ENCODE peak calls at places on chromosomes 3 and 15, in five cellular contexts. L is stomach, V is body of pancreas, F is tibial nerve, Y is Peyer's patch. W is an unnamed sample.

GRCh38 chr3:123282461-123282860 is 80.7 kb downstream of the SEC22A start:
- DNase-seq in L (no peak), V (no peak), Y (no peak), F (no peak), W (no peak)

GRCh38 chr15:69315402-69316110 is 16.8 kb downstream of the PAQR5 start:
- DNase-seq in Y (no peak), F (no peak), L (no peak), V (no peak), W (no peak)

GRCh38 chr15:90402230-90402629 is 14.2 kb downstream of the IQGAP1 start:
- DNase-seq in L (no peak), V (no peak), Y (no peak), F (no peak), W (no peak)

GRCh38 chr15:50390549-50391264 is 33.5 kb upstream of the USP8 start:
- DNase-seq in Y (no peak), L (no peak), V (no peak), F (no peak), W (no peak)

GRCh38 chr3:79421273-79421672 is 346.5 kb downstream of the ROBO1 start:
- DNase-seq in V (no peak), Y (no peak), L (no peak), F (no peak), W (no peak)

GRCh38 chr3:11386413-11387155 is 114.4 kb downstream of the ATG7 start:
- DNase-seq in Y (no peak), V (no peak), L (no peak), F (no peak), W (no peak)

GRCh38 chr3:25901796-25902195 is 111.9 kb downstream of the OXSM start:
- DNase-seq in L (no peak), F (no peak), Y (no peak), V (no peak), W (no peak)

GRCh38 chr3:112002458-112002971 is 3.8 kb downstream of the TAGLN3 start:
- DNase-seq in Y (no peak), F (no peak), V (no peak), L (no peak), W (peak; percentile 35)

GRCh38 chr3:61141697-61142096 is 109.6 kb downstream of the FHIT start:
- DNase-seq in V (no peak), F (no peak), L (no peak), Y (no peak), W (no peak)

GRCh38 chr15:96300808-96301207 is 29.7 kb upstream of the NR2F2 start:
- DNase-seq in V (no peak), Y (no peak), L (no peak), F (no peak), W (no peak)

GRCh38 chr3:176939022-176939817 is 258.1 kb downstream of the TBL1XR1 start:
- DNase-seq in Y (no peak), F (no peak), V (peak; percentile 30), L (peak; percentile 36), W (peak; percentile 26)

GRCh38 chr3:24829011-24829581 is 334.4 kb upstream of the THRB start:
- DNase-seq in V (peak; percentile 57), L (peak; percentile 62), Y (peak; percentile 53), F (no peak), W (no peak)

GRCh38 chr15:62760506-62760905 is 282.0 kb upstream of the TPM1 start:
- DNase-seq in L (no peak), Y (no peak), F (no peak), V (no peak), W (no peak)

GRCh38 chr3:30448946-30449686 is 157.3 kb upstream of the TGFBR2 start:
- DNase-seq in F (no peak), L (no peak), V (no peak), Y (no peak), W (no peak)

GRCh38 chr15:69653846-69654245 is 201.2 kb downstream of the RPLP1 start:
- DNase-seq in F (no peak), L (no peak), Y (no peak), V (no peak), W (no peak)

GRCh38 chr15:60464836-60465630 is 13.9 kb downstream of the ICE2 start:
- DNase-seq in V (no peak), L (no peak), F (no peak), Y (no peak), W (no peak)

GRCh38 chr15:60130811-60131210 is 126.7 kb downstream of the FOXB1 start:
- DNase-seq in F (no peak), Y (no peak), L (no peak), V (no peak), W (no peak)

GRCh38 chr15:78878356-78878755 is 5.7 kb downstream of the MORF4L1 start:
- DNase-seq in F (no peak), L (no peak), Y (no peak), V (no peak), W (no peak)

GRCh38 chr3:156676467-156677119 is 2.2 kb downstream of the TIPARP start:
- DNase-seq in L (no peak), F (no peak), Y (no peak), V (no peak), W (no peak)

GRCh38 chr15:101262551-101262950 is 10.7 kb upstream of the CHSY1 start:
- DNase-seq in Y (no peak), F (no peak), L (no peak), V (no peak), W (no peak)

GRCh38 chr3:20935791-20936190 is 749.8 kb upstream of the SGO1 start:
- DNase-seq in Y (no peak), V (no peak), L (no peak), F (no peak), W (no peak)

GRCh38 chr15:64731807-64732151 is 43.6 kb downstream of the RBPMS2 start:
- DNase-seq in Y (no peak), F (no peak), L (no peak), V (no peak), W (no peak)

GRCh38 chr3:133038731-133039398 is 674 bp downstream of the TMEM108 start:
- DNase-seq in F (no peak), Y (peak; percentile 46), L (peak; percentile 29), V (peak; percentile 25), W (no peak)

GRCh38 chr15:98754283-98755022 is 106.1 kb downstream of the IGF1R start:
- DNase-seq in Y (no peak), V (no peak), F (no peak), L (no peak), W (no peak)

GRCh38 chr3:156750874-156751245 is 75.3 kb upstream of the LEKR1 start:
- DNase-seq in V (no peak), L (no peak), F (no peak), Y (no peak), W (peak; percentile 34)

GRCh38 chr3:190780524-190780923 is 82.0 kb downstream of the GMNC start:
- DNase-seq in V (no peak), Y (no peak), F (no peak), L (no peak), W (no peak)

GRCh38 chr3:168989396-168989795 is 674.1 kb downstream of the MECOM start:
- DNase-seq in L (peak; percentile 60), Y (no peak), V (no peak), F (no peak), W (no peak)

DNA sequence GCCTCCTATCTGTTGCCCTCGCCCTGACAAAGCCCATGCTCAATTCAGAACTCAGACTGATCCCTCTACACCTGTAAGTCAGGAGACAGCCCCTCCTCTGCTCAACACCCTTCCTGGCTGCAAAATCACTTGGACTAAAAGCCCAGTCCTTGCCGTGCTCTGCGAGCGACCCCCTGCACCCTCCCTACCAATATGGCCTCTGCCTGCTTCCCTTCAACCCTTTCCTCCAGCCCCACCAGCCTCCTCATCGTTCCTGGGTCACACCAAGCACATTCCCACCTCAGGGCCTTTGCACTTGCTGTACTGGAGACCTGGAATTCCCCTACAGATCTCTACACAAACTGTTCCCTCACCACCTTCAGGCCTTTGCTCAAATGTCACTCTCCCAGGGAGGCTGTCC is 5.2 kb upstream of the SSUH2 start:
- DNase-seq in F (no peak), Y (no peak), L (no peak), V (no peak), W (no peak)
- TF ChIP-seq POLR2A in F (no peak), Y (no peak), L (no peak), V (no peak), W (no peak)

DNA sequence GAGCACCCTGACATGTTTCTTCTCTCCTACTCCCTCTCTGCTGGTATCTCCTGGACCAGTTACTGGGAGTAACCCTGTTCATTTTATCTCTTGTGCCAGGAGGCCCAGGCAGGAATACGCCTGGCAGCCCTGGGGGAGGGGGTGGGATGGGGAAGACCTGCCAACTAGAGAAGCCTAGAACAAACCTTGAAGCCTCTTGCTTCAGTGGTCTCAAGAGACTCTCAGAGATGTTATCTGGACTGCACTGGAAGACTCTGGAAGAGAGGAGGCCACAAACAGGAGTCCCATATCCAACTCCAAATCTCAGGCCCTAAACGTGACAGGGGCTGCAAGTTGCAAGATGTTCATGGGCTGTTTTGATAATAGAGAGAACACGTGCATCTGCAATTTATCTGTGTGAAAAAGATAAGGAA is at the start of gene EPB42:
- DNase-seq in V (no peak), Y (no peak), F (no peak), L (no peak), W (no peak)
- TF ChIP-seq POLR2A in V (no peak), Y (no peak), F (no peak), L (no peak), W (no peak)

GRCh38 chr15:19956124-19956796 is 585.3 kb downstream of the GOLGA6L6 start:
- DNase-seq in V (no peak), F (no peak), L (no peak), Y (no peak), W (no peak)
- TF ChIP-seq POLR2A in V (no peak), F (no peak), L (no peak), Y (no peak), W (no peak)

GRCh38 chr3:152470893-152471292 is 202.2 kb downstream of the MBNL1 start:
- DNase-seq in L (no peak), Y (no peak), F (no peak), V (no peak), W (no peak)
- TF ChIP-seq POLR2A in L (no peak), Y (no peak), F (no peak), V (no peak), W (no peak)

DNA sequence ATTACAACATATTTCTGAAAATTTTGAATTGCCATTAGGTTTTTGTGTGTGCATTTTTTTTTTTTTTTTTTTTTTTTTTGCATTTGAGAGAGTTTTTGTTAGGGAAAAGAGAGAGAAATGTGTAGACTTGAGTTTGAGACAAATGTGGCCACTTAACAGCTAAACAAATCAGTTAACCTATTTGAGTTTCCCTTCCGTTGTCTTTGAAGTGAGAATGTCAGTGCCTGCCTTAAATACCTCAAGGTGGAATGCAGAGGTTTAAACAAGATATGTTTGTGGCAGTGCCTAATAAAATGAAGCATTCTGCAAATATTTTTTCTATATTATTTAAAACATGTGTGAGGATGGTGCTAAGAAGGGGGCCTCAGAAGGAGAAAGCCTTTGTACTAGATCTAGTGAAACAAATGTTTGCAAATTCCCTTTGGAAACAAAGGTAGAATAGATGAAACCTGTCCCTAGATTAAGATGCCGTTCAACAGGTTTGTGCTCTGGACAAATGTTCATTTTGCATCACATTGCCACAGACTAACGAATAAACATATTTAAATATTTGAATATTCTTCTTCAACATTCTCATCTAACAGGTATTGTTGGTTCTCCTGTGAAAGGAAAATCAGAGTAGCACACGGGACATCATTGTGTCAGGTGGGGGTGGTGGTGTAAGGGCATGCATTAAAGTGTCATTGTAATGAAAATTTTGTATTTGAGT is 80.7 kb downstream of the SATB1 start:
- DNase-seq in F (no peak), Y (no peak), V (no peak), L (no peak), W (no peak)
- TF ChIP-seq POLR2A in F (no peak), Y (no peak), V (no peak), L (no peak), W (no peak)

GRCh38 chr3:125146601-125147490 is 65.7 kb downstream of the SLC12A8 start:
- DNase-seq in Y (no peak), F (no peak), L (no peak), V (no peak), W (no peak)
- TF ChIP-seq POLR2A in Y (no peak), F (no peak), L (no peak), V (no peak), W (no peak)